ENCODE peak calls at places on chromosomes 5 and 9, in nine cellular contexts. X is prostate gland, C is heart left ventricle, K is cardiac muscle cell, H is mucosa of descending colon, R is ascending aorta, V is heart right ventricle, G is lung, E is lower lobe of right lung. O is an unnamed sample.

GRCh38 chr5:27325513-27325912 is 287.1 kb upstream of the CDH9 start:
- DNase-seq in X (no peak), C (no peak), K (no peak), H (no peak), R (no peak), V (no peak), G (no peak), E (no peak), O (no peak)

GRCh38 chr5:139272471-139273321 is 20.8 kb upstream of the MATR3 start:
- DNase-seq in X (peak; percentile 46), C (no peak), K (no peak), H (peak; percentile 67), R (no peak), V (no peak), G (no peak), E (no peak), O (no peak)

GRCh38 chr5:179211076-179211475 is 134.2 kb downstream of the ADAMTS2 start:
- DNase-seq in X (no peak), C (no peak), K (no peak), H (no peak), R (no peak), V (no peak), G (no peak), E (no peak), O (no peak)

GRCh38 chr9:135888126-135888765 is 19.1 kb downstream of the CAMSAP1 start:
- DNase-seq in X (no peak), C (no peak), K (no peak), H (no peak), R (no peak), V (no peak), G (no peak), E (no peak), O (no peak)

GRCh38 chr9:121738391-121738790 is 87.0 kb downstream of the DAB2IP start:
- DNase-seq in X (no peak), C (no peak), K (no peak), H (no peak), R (no peak), V (no peak), G (no peak), E (no peak), O (no peak)

GRCh38 chr5:34847056-34847455 is 8.1 kb downstream of the TTC23L start:
- DNase-seq in X (no peak), C (no peak), K (no peak), H (no peak), R (no peak), V (no peak), G (no peak), E (no peak), O (no peak)

GRCh38 chr9:137301086-137301947 is 754 bp downstream of the NRARP start:
- DNase-seq in X (peak; percentile 60), C (peak; percentile 56), K (peak; percentile 84), H (peak; percentile 74), R (no peak), V (peak; percentile 53), G (no peak), E (peak; percentile 58), O (peak; percentile 34)

GRCh38 chr5:59042201-59042600 is 459.3 kb downstream of the RAB3C start:
- DNase-seq in X (no peak), C (no peak), K (no peak), H (no peak), R (no peak), V (no peak), G (no peak), E (no peak), O (no peak)

GRCh38 chr9:7055201-7055903 is 297.6 kb downstream of the KDM4C start:
- DNase-seq in X (no peak), C (no peak), K (peak; percentile 45), H (no peak), R (no peak), V (no peak), G (no peak), E (no peak), O (no peak)

GRCh38 chr5:135468086-135468485 is 15.9 kb upstream of the TIFAB start:
- DNase-seq in X (no peak), C (no peak), K (no peak), H (no peak), R (no peak), V (no peak), G (no peak), E (no peak), O (no peak)

GRCh38 chr5:133926960-133927615 is 41.3 kb downstream of the C5orf15 start:
- DNase-seq in X (no peak), C (no peak), K (no peak), H (no peak), R (no peak), V (no peak), G (no peak), E (no peak), O (no peak)

GRCh38 chr5:77449277-77449676 is 42.8 kb downstream of the WDR41 start:
- DNase-seq in X (peak; percentile 22), C (no peak), K (no peak), H (no peak), R (no peak), V (no peak), G (no peak), E (no peak), O (no peak)

GRCh38 chr5:55096860-55097259 is 5.6 kb upstream of the GZMA start:
- DNase-seq in X (no peak), C (no peak), K (no peak), H (no peak), R (no peak), V (no peak), G (no peak), E (no peak), O (no peak)

GRCh38 chr5:132498686-132499271 is 8.2 kb upstream of the IRF1 start:
- DNase-seq in X (peak; percentile 3), C (no peak), K (no peak), H (no peak), R (peak; percentile 58), V (no peak), G (no peak), E (no peak), O (no peak)

GRCh38 chr5:72949481-72949880 is 6.4 kb upstream of the FCHO2 start:
- DNase-seq in X (no peak), C (no peak), K (no peak), H (no peak), R (no peak), V (no peak), G (no peak), E (no peak), O (no peak)

GRCh38 chr9:137309368-137310189 is 7.5 kb upstream of the NRARP start:
- DNase-seq in X (no peak), C (no peak), K (no peak), H (peak; percentile 35), R (peak; percentile 53), V (no peak), G (no peak), E (peak; percentile 36), O (peak; percentile 11)

GRCh38 chr5:4579679-4580078 is 560.5 kb upstream of the ADAMTS16 start:
- DNase-seq in X (no peak), C (no peak), K (no peak), H (no peak), R (no peak), V (no peak), G (no peak), E (no peak), O (no peak)
- TF ChIP-seq CTCF in X (no peak), C (no peak), K (no peak), H (no peak), R (no peak), V (no peak), G (no peak), E (no peak), O (no peak)

GRCh38 chr5:2757563-2758311 is 6.3 kb upstream of the IRX2 start:
- DNase-seq in X (no peak), C (no peak), K (no peak), H (no peak), R (no peak), V (no peak), G (peak; percentile 80), E (peak; percentile 77), O (no peak)
- H3K4me3 ChIP-seq in X (no peak overlapping the region), C (no peak overlapping the region), K (peak overlapping the region; percentile 53), H (no peak overlapping the region), R (no peak overlapping the region), V (no peak overlapping the region), G (no peak overlapping the region), E (no peak overlapping the region), O (no peak overlapping the region)

DNA sequence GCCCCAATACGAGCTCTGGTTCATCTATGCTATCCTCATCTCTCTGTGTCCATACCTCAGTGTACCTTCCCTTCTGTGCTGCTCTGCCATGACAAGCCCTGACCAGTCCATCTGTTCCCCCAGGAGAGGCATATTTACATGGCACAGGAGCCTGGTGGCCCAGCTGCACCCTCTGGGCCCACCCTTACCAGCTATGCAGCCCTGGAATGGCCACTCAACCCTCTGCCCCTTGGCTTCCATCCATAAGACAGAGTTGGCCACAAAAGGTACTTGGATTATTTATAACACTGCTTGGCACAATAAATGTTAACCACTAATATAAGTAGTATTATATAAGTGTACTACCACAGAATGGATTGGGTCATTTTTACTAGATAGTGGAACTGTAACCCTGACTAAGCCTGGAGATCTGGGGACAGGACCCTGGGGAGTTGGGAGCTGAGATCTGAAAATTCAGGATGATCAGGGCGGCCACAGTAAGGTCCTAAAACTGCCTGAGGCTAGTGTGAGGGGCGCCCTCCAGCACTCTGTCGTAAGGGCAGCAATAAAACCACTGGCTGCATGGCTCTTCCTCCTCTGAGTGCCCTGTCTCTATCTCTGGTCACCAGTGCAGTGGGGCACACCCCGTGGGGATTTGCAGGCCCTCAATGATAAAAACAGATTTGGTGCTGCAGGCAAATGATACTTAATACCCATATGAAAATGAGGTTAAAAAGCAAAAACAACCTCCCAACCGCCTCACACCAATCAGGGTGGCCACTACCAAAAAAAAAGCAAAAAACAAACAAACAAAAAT is 65.8 kb downstream of the SEMA4D start:
- DNase-seq in X (no peak), C (no peak), K (no peak), H (no peak), R (no peak), V (no peak), G (no peak), E (no peak), O (no peak)
- H3K4me1 ChIP-seq in X (peaks cover 14% of the 10 kb centered on the region), C (peaks cover 21% of the 10 kb centered on the region), K (no peaks in the 10 kb centered on the region), H (peaks cover 64% of the 10 kb centered on the region), R (no peaks in the 10 kb centered on the region), V (no peaks in the 10 kb centered on the region), G (peaks cover 7% of the 10 kb centered on the region), E (peaks cover 26% of the 10 kb centered on the region), O (peaks cover 22% of the 10 kb centered on the region)

GRCh38 chr9:4318741-4319140 is 18.9 kb upstream of the GLIS3 start:
- DNase-seq in X (no peak), C (no peak), K (no peak), H (no peak), R (no peak), V (no peak), G (no peak), E (no peak), O (no peak)

GRCh38 chr9:4313144-4313543 is 13.3 kb upstream of the GLIS3 start:
- DNase-seq in X (no peak), C (no peak), K (no peak), H (no peak), R (no peak), V (no peak), G (no peak), E (no peak), O (no peak)

GRCh38 chr9:4316409-4316808 is 16.5 kb upstream of the GLIS3 start:
- DNase-seq in X (no peak), C (no peak), K (no peak), H (no peak), R (no peak), V (no peak), G (no peak), E (no peak), O (no peak)

GRCh38 chr9:4320021-4320420 is 20.2 kb upstream of the GLIS3 start:
- DNase-seq in X (no peak), C (no peak), K (no peak), H (no peak), R (no peak), V (no peak), G (no peak), E (no peak), O (no peak)

GRCh38 chr9:4315582-4316215 is 15.8 kb upstream of the GLIS3 start:
- DNase-seq in X (peak; percentile 72), C (peak; percentile 60), K (peak; percentile 81), H (peak; percentile 86), R (peak; percentile 84), V (peak; percentile 83), G (peak; percentile 71), E (peak; percentile 80), O (peak; percentile 79)
- TF ChIP-seq CTCF in X (peak; percentile 76), C (peak; percentile 86), K (peak; percentile 71), H (peak; percentile 80), R (peak; percentile 84), V (peak; percentile 80), G (peak; percentile 77), E (peak; percentile 89), O (peak; percentile 88)